ENCODE peak calls at places on chromosomes 12 and 14, in nine cellular contexts. One of them, this sample, is unnamed.

GRCh38 chr12:118337194-118337838 is 35.4 kb downstream of the TAOK3 start:
- DNase-seq in body of pancreas: no peak
- DNase-seq in NCI-H146: no peak
- DNase-seq in CD4-positive, alpha-beta T cell: no peak
- DNase-seq in brain pericyte: no peak
- DNase-seq in stimulated activated CD8-positive, alpha-beta memory T cell treated with anti-CD3 and anti-CD28 coated beads, Interleukin-4, amount 100 ng/mL, for 4 hours: no peak
- DNase-seq in substantia nigra: no peak
- DNase-seq in skeletal muscle cell: no peak
- DNase-seq in heart right ventricle: no peak
- DNase-seq in this sample: no peak

GRCh38 chr12:713281-713875 is 39.0 kb upstream of the WNK1 start:
- DNase-seq in NCI-H146: peak
- DNase-seq in skeletal muscle cell: no peak
- DNase-seq in stimulated activated CD8-positive, alpha-beta memory T cell treated with anti-CD3 and anti-CD28 coated beads, Interleukin-4, amount 100 ng/mL, for 4 hours: no peak
- DNase-seq in brain pericyte: no peak
- DNase-seq in substantia nigra: no peak
- DNase-seq in body of pancreas: no peak
- DNase-seq in CD4-positive, alpha-beta T cell: no peak
- DNase-seq in heart right ventricle: no peak
- DNase-seq in this sample: no peak

GRCh38 chr12:113142173-113142885 is 6.8 kb upstream of the RASAL1 start:
- DNase-seq in skeletal muscle cell: no peak
- DNase-seq in body of pancreas: peak
- DNase-seq in substantia nigra: peak
- DNase-seq in brain pericyte: no peak
- DNase-seq in stimulated activated CD8-positive, alpha-beta memory T cell treated with anti-CD3 and anti-CD28 coated beads, Interleukin-4, amount 100 ng/mL, for 4 hours: no peak
- DNase-seq in CD4-positive, alpha-beta T cell: no peak
- DNase-seq in heart right ventricle: peak
- DNase-seq in NCI-H146: no peak
- DNase-seq in this sample: peak

GRCh38 chr12:576613-577110 is 86.6 kb downstream of the NINJ2 start:
- DNase-seq in body of pancreas: peak
- DNase-seq in substantia nigra: no peak
- DNase-seq in heart right ventricle: no peak
- DNase-seq in CD4-positive, alpha-beta T cell: no peak
- DNase-seq in skeletal muscle cell: no peak
- DNase-seq in NCI-H146: no peak
- DNase-seq in stimulated activated CD8-positive, alpha-beta memory T cell treated with anti-CD3 and anti-CD28 coated beads, Interleukin-4, amount 100 ng/mL, for 4 hours: no peak
- DNase-seq in brain pericyte: no peak
- DNase-seq in this sample: no peak

GRCh38 chr14:23114669-23115491 is 4.2 kb downstream of the CEBPE start:
- DNase-seq in skeletal muscle cell: peak
- DNase-seq in NCI-H146: peak
- DNase-seq in brain pericyte: peak
- DNase-seq in heart right ventricle: no peak
- DNase-seq in stimulated activated CD8-positive, alpha-beta memory T cell treated with anti-CD3 and anti-CD28 coated beads, Interleukin-4, amount 100 ng/mL, for 4 hours: no peak
- DNase-seq in CD4-positive, alpha-beta T cell: no peak
- DNase-seq in substantia nigra: no peak
- DNase-seq in body of pancreas: no peak
- DNase-seq in this sample: peak

GRCh38 chr14:54776361-54777001 is 126.1 kb downstream of the GCH1 start:
- DNase-seq in body of pancreas: no peak
- DNase-seq in skeletal muscle cell: peak
- DNase-seq in CD4-positive, alpha-beta T cell: peak
- DNase-seq in brain pericyte: peak
- DNase-seq in heart right ventricle: peak
- DNase-seq in stimulated activated CD8-positive, alpha-beta memory T cell treated with anti-CD3 and anti-CD28 coated beads, Interleukin-4, amount 100 ng/mL, for 4 hours: no peak
- DNase-seq in substantia nigra: peak
- DNase-seq in NCI-H146: no peak
- DNase-seq in this sample: peak

GRCh38 chr12:104263580-104264358 is 39.8 kb upstream of the EID3 start:
- DNase-seq in skeletal muscle cell: no peak
- DNase-seq in substantia nigra: no peak
- DNase-seq in heart right ventricle: no peak
- DNase-seq in body of pancreas: no peak
- DNase-seq in CD4-positive, alpha-beta T cell: no peak
- DNase-seq in brain pericyte: no peak
- DNase-seq in stimulated activated CD8-positive, alpha-beta memory T cell treated with anti-CD3 and anti-CD28 coated beads, Interleukin-4, amount 100 ng/mL, for 4 hours: no peak
- DNase-seq in NCI-H146: peak
- DNase-seq in this sample: peak

GRCh38 chr14:81205639-81206038 is 15.1 kb downstream of the GTF2A1 start:
- DNase-seq in substantia nigra: no peak
- DNase-seq in brain pericyte: no peak
- DNase-seq in body of pancreas: no peak
- DNase-seq in NCI-H146: no peak
- DNase-seq in CD4-positive, alpha-beta T cell: no peak
- DNase-seq in skeletal muscle cell: no peak
- DNase-seq in heart right ventricle: no peak
- DNase-seq in stimulated activated CD8-positive, alpha-beta memory T cell treated with anti-CD3 and anti-CD28 coated beads, Interleukin-4, amount 100 ng/mL, for 4 hours: no peak
- DNase-seq in this sample: no peak

GRCh38 chr14:56660677-56661389 is 81.2 kb downstream of the TMEM260 start:
- DNase-seq in heart right ventricle: no peak
- DNase-seq in CD4-positive, alpha-beta T cell: no peak
- DNase-seq in NCI-H146: peak
- DNase-seq in brain pericyte: no peak
- DNase-seq in stimulated activated CD8-positive, alpha-beta memory T cell treated with anti-CD3 and anti-CD28 coated beads, Interleukin-4, amount 100 ng/mL, for 4 hours: no peak
- DNase-seq in substantia nigra: no peak
- DNase-seq in skeletal muscle cell: no peak
- DNase-seq in body of pancreas: no peak
- DNase-seq in this sample: no peak

GRCh38 chr12:105235299-105235746 is 651 bp downstream of the APPL2 start:
- DNase-seq in substantia nigra: no peak
- DNase-seq in brain pericyte: no peak
- DNase-seq in CD4-positive, alpha-beta T cell: no peak
- DNase-seq in heart right ventricle: no peak
- DNase-seq in NCI-H146: no peak
- DNase-seq in body of pancreas: no peak
- DNase-seq in stimulated activated CD8-positive, alpha-beta memory T cell treated with anti-CD3 and anti-CD28 coated beads, Interleukin-4, amount 100 ng/mL, for 4 hours: no peak
- DNase-seq in skeletal muscle cell: no peak
- DNase-seq in this sample: no peak

GRCh38 chr14:60981626-60982455 is 796 bp downstream of the SLC38A6 start:
- DNase-seq in heart right ventricle: no peak
- DNase-seq in stimulated activated CD8-positive, alpha-beta memory T cell treated with anti-CD3 and anti-CD28 coated beads, Interleukin-4, amount 100 ng/mL, for 4 hours: no peak
- DNase-seq in CD4-positive, alpha-beta T cell: no peak
- DNase-seq in body of pancreas: no peak
- DNase-seq in substantia nigra: no peak
- DNase-seq in brain pericyte: peak
- DNase-seq in NCI-H146: peak
- DNase-seq in skeletal muscle cell: peak
- DNase-seq in this sample: peak

GRCh38 chr14:105385322-105385637 is 13.1 kb upstream of the TEX22 start:
- DNase-seq in brain pericyte: no peak
- DNase-seq in skeletal muscle cell: no peak
- DNase-seq in body of pancreas: no peak
- DNase-seq in NCI-H146: no peak
- DNase-seq in heart right ventricle: no peak
- DNase-seq in stimulated activated CD8-positive, alpha-beta memory T cell treated with anti-CD3 and anti-CD28 coated beads, Interleukin-4, amount 100 ng/mL, for 4 hours: no peak
- DNase-seq in CD4-positive, alpha-beta T cell: no peak
- DNase-seq in substantia nigra: no peak
- DNase-seq in this sample: no peak

GRCh38 chr12:114784526-114784925 is 100.6 kb upstream of the TBX3 start:
- DNase-seq in stimulated activated CD8-positive, alpha-beta memory T cell treated with anti-CD3 and anti-CD28 coated beads, Interleukin-4, amount 100 ng/mL, for 4 hours: no peak
- DNase-seq in substantia nigra: no peak
- DNase-seq in NCI-H146: no peak
- DNase-seq in brain pericyte: no peak
- DNase-seq in body of pancreas: no peak
- DNase-seq in heart right ventricle: no peak
- DNase-seq in CD4-positive, alpha-beta T cell: no peak
- DNase-seq in skeletal muscle cell: no peak
- DNase-seq in this sample: no peak

GRCh38 chr12:4434721-4435425 is 10.7 kb downstream of the FGF6 start:
- DNase-seq in heart right ventricle: no peak
- DNase-seq in NCI-H146: no peak
- DNase-seq in stimulated activated CD8-positive, alpha-beta memory T cell treated with anti-CD3 and anti-CD28 coated beads, Interleukin-4, amount 100 ng/mL, for 4 hours: no peak
- DNase-seq in brain pericyte: no peak
- DNase-seq in substantia nigra: no peak
- DNase-seq in body of pancreas: no peak
- DNase-seq in CD4-positive, alpha-beta T cell: no peak
- DNase-seq in skeletal muscle cell: no peak
- DNase-seq in this sample: peak

GRCh38 chr14:80212025-80212402 is 710 bp upstream of the DIO2 start:
- DNase-seq in CD4-positive, alpha-beta T cell: no peak
- DNase-seq in substantia nigra: no peak
- DNase-seq in skeletal muscle cell: no peak
- DNase-seq in brain pericyte: no peak
- DNase-seq in heart right ventricle: no peak
- DNase-seq in NCI-H146: no peak
- DNase-seq in body of pancreas: no peak
- DNase-seq in stimulated activated CD8-positive, alpha-beta memory T cell treated with anti-CD3 and anti-CD28 coated beads, Interleukin-4, amount 100 ng/mL, for 4 hours: no peak
- DNase-seq in this sample: no peak

GRCh38 chr12:122452701-122453285 is 30.3 kb upstream of the CLIP1 start:
- DNase-seq in skeletal muscle cell: no peak
- DNase-seq in body of pancreas: no peak
- DNase-seq in CD4-positive, alpha-beta T cell: no peak
- DNase-seq in substantia nigra: no peak
- DNase-seq in NCI-H146: no peak
- DNase-seq in brain pericyte: no peak
- DNase-seq in heart right ventricle: no peak
- DNase-seq in stimulated activated CD8-positive, alpha-beta memory T cell treated with anti-CD3 and anti-CD28 coated beads, Interleukin-4, amount 100 ng/mL, for 4 hours: no peak
- DNase-seq in this sample: no peak

This sample was measured in Kasumi-1.